ENCODE peak calls at places on chromosomes 13 and 19, in four cellular contexts. D is fibroblast of mammary gland; L is stimulated activated CD8-positive, alpha-beta memory T cell treated with anti-CD3 and anti-CD28 coated beads, Interleukin-2, amount 100 ng/mL, for 1 hour; R is A172. X is an unnamed sample.
A peak's percentile ranks its signal among the peaks of the same experiment; 100 is the strongest.

GRCh38 chr13:95115525-95115924 is 185.7 kb downstream of the ABCC4 start:
- DNase-seq in D (no peak), L (no peak), R (no peak), X (no peak)

GRCh38 chr13:109145631-109146030 is 516.2 kb downstream of the MYO16 start:
- DNase-seq in D (peak; percentile 84), L (no peak), R (peak; percentile 74), X (no peak)

GRCh38 chr13:77523834-77524728 is 11.4 kb upstream of the SCEL start:
- DNase-seq in D (no peak), L (no peak), R (no peak), X (no peak)

GRCh38 chr19:19354932-19355331 is 34.3 kb downstream of the MAU2 start:
- DNase-seq in D (no peak), L (no peak), R (no peak), X (no peak)

GRCh38 chr13:36385471-36385870 is 39.3 kb upstream of the SPART start:
- DNase-seq in D (peak; percentile 55), L (no peak), R (peak; percentile 28), X (no peak)

GRCh38 chr19:8501968-8502367 is 472 bp downstream of the PRAM1 start:
- DNase-seq in D (no peak), L (no peak), R (no peak), X (no peak)

GRCh38 chr13:52128714-52129700 is at the start of gene NEK5:
- DNase-seq in D (peak; percentile 35), L (peak; percentile 15), R (peak; percentile 20), X (peak; percentile 56)

GRCh38 chr13:83386609-83387008 is 495.7 kb downstream of the SLITRK1 start:
- DNase-seq in D (no peak), L (no peak), R (no peak), X (no peak)

GRCh38 chr13:110759710-110760109 is 46.2 kb downstream of the ING1 start:
- DNase-seq in D (peak; percentile 94), L (no peak), R (no peak), X (no peak)

GRCh38 chr19:31330761-31331160 is 18.5 kb downstream of the TSHZ3 start:
- DNase-seq in D (no peak), L (no peak), R (no peak), X (no peak)

GRCh38 chr19:18610245-18610555 is 2.5 kb upstream of the TMEM59L start:
- DNase-seq in D (no peak), L (no peak), R (no peak), X (no peak)

GRCh38 chr13:108828053-108828806 is 198.8 kb downstream of the MYO16 start:
- DNase-seq in D (no peak), L (no peak), R (no peak), X (no peak)

GRCh38 chr13:30124131-30124768 is 183.1 kb downstream of the KATNAL1 start:
- DNase-seq in D (no peak), L (no peak), R (no peak), X (no peak)

GRCh38 chr13:45092668-45093067 is 27.6 kb upstream of the GTF2F2 start:
- DNase-seq in D (peak; percentile 12), L (no peak), R (peak; percentile 54), X (no peak)

GRCh38 chr19:10677796-10678195 is 23.4 kb upstream of the QTRT1 start:
- DNase-seq in D (no peak), L (no peak), R (no peak), X (no peak)

GRCh38 chr19:33879818-33880575 is 83.3 kb downstream of the KCTD15 start:
- DNase-seq in D (no peak), L (no peak), R (no peak), X (no peak)

GRCh38 chr13:44243198-44243852 is 130.3 kb upstream of the SERP2 start:
- DNase-seq in D (peak; percentile 90), L (no peak), R (peak; percentile 96), X (no peak)

GRCh38 chr19:17706750-17707181 is 12.5 kb upstream of the MAP1S start:
- DNase-seq in D (peak; percentile 61), L (no peak), R (peak; percentile 37), X (no peak)

GRCh38 chr13:31756346-31756745 is 17.0 kb downstream of the RXFP2 start:
- DNase-seq in D (peak; percentile 100), L (no peak), R (peak; percentile 94), X (no peak)

GRCh38 chr19:10805075-10805757 is 30.8 kb downstream of the TMED1 start:
- DNase-seq in D (no peak), L (no peak), R (no peak), X (no peak)

GRCh38 chr13:110127986-110128511 is 178.9 kb downstream of the COL4A1 start:
- DNase-seq in D (no peak), L (no peak), R (peak; percentile 68), X (no peak)

GRCh38 chr13:33815011-33815550 is 2.9 kb upstream of the RFC3 start:
- DNase-seq in D (no peak), L (no peak), R (no peak), X (no peak)

X was measured in mesothelial cell of epicardium.